ENCODE peak calls at places on chromosomes 2 and 18, in six cellular contexts. K, H, E, Q, F and L are unnamed samples.

GRCh38 chr2:204033601-204034495 is 97.3 kb downstream of the ICOS start:
- DNase-seq in K (no peak), H (no peak), F (no peak), E (no peak), Q (no peak), L (no peak)

GRCh38 chr2:212537311-212538155 is 1.1 kb downstream of the ERBB4 start:
- DNase-seq in F (no peak), H (no peak), E (peak), Q (no peak), K (no peak), L (peak)

GRCh38 chr2:216211141-216211540 is 102.0 kb downstream of the XRCC5 start:
- DNase-seq in E (no peak), K (no peak), Q (no peak), F (no peak), H (no peak), L (no peak)

GRCh38 chr2:240129731-240130392 is 6.2 kb downstream of the COPS9 start:
- DNase-seq in H (no peak), E (no peak), F (no peak), Q (no peak), K (no peak), L (no peak)

GRCh38 chr18:68549257-68549871 is 165.5 kb downstream of the TMX3 start:
- DNase-seq in K (no peak), Q (no peak), F (no peak), E (no peak), H (no peak), L (no peak)

GRCh38 chr2:88227446-88227845 is 57.3 kb downstream of the THNSL2 start:
- DNase-seq in F (no peak), H (no peak), Q (no peak), K (no peak), E (no peak), L (peak)

GRCh38 chr2:45822272-45822630 is 170.8 kb downstream of the PRKCE start:
- DNase-seq in Q (no peak), F (no peak), E (no peak), H (no peak), K (no peak), L (peak)

GRCh38 chr2:200466703-200467418 is 43.0 kb downstream of the KCTD18 start:
- DNase-seq in Q (no peak), H (peak), E (no peak), F (peak), K (no peak), L (no peak)

GRCh38 chr18:77209587-77209986 is 40.1 kb upstream of the GALR1 start:
- DNase-seq in F (no peak), H (peak), Q (no peak), E (no peak), K (no peak), L (no peak)

GRCh38 chr18:21300616-21301200 is 58.7 kb downstream of the GREB1L start:
- DNase-seq in E (no peak), H (no peak), K (no peak), Q (no peak), F (no peak), L (no peak)

GRCh38 chr2:16226942-16227664 is 286.8 kb downstream of the MYCN start:
- DNase-seq in H (no peak), Q (no peak), K (no peak), F (no peak), E (no peak), L (no peak)

GRCh38 chr2:157779794-157780193 is 96.3 kb downstream of the ACVR1 start:
- DNase-seq in K (no peak), H (no peak), F (no peak), Q (no peak), E (no peak), L (no peak)

GRCh38 chr2:136215449-136215848 is 97.5 kb upstream of the CXCR4 start:
- DNase-seq in K (no peak), F (no peak), E (no peak), H (no peak), Q (no peak), L (no peak)

GRCh38 chr2:234033885-234034284 is 16.6 kb upstream of the SPP2 start:
- DNase-seq in H (no peak), K (no peak), F (no peak), E (no peak), Q (no peak), L (no peak)

GRCh38 chr2:64839844-64840243 is 149.4 kb upstream of the SLC1A4 start:
- DNase-seq in H (no peak), K (no peak), E (no peak), Q (no peak), F (no peak), L (no peak)

DNA sequence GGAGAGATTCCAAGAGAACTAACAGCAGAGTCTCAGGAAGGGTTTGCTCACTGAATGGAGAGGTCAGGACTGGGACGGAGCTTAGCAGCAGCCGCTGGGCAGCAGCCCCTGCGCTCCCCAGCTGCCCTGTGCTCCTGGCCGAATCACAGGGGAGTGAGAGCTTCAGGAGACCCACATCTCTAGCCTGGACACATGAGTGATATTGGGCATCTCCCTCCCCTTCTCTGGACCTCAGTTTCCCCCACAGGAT is 511 bp downstream of the MATN3 start:
- DNase-seq in Q (no peak), H (no peak), K (no peak), E (no peak), F (no peak), L (no peak)
- TF ChIP-seq POLR2A in Q (no peak), H (no peak), K (no peak), E (no peak), F (no peak), L (no peak)

DNA sequence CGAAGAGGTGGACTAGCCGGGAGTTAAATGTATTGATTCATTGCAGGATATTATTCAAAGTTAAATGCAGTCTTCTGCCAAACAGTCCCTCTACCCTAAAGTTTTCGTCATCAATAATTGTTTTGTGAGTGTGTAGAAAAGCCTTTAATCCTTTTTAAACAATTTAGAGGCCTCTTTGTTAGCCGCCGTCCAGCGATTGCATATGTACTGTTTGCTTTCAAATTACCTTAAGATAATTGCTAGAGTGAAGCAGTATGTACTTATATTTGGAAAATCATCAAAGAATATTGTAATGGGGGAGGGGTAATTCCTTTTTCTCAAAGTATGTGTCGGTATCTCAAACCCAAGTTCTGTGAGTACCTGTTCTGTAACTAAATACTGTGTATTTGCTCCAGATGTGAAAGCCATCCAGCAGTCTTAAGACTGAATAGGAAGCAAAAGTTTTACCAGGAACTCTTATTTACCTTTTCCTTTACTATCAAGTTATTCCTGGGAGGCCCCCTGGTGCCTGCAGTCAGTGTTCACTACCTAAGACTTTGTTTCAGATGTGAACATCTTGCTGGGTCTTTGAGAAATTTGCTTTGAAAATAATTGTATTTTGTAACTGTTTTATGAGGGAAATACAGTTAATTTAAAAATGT is 1.5 kb downstream of the PPP1CB start:
- DNase-seq in K (peak), F (peak), H (peak), E (peak), Q (peak), L (peak)
- TF ChIP-seq POLR2A in K (no peak), F (peak), H (peak), E (no peak), Q (no peak), L (no peak)

GRCh38 chr2:70089946-70090523 is 2.8 kb downstream of the PCBP1 start:
- DNase-seq in F (no peak), K (no peak), H (no peak), Q (no peak), E (no peak), L (no peak)

GRCh38 chr2:70088508-70089219 is 1.4 kb downstream of the PCBP1 start:
- DNase-seq in E (no peak), H (no peak), Q (peak), K (no peak), F (no peak), L (no peak)

GRCh38 chr2:70090706-70091334 is 3.5 kb downstream of the PCBP1 start:
- DNase-seq in K (no peak), H (no peak), E (peak), F (no peak), Q (no peak), L (no peak)

GRCh38 chr2:70087703-70088507 is 628 bp downstream of the PCBP1 start:
- DNase-seq in F (peak), Q (peak), K (peak), H (peak), E (peak), L (no peak)

DNA sequence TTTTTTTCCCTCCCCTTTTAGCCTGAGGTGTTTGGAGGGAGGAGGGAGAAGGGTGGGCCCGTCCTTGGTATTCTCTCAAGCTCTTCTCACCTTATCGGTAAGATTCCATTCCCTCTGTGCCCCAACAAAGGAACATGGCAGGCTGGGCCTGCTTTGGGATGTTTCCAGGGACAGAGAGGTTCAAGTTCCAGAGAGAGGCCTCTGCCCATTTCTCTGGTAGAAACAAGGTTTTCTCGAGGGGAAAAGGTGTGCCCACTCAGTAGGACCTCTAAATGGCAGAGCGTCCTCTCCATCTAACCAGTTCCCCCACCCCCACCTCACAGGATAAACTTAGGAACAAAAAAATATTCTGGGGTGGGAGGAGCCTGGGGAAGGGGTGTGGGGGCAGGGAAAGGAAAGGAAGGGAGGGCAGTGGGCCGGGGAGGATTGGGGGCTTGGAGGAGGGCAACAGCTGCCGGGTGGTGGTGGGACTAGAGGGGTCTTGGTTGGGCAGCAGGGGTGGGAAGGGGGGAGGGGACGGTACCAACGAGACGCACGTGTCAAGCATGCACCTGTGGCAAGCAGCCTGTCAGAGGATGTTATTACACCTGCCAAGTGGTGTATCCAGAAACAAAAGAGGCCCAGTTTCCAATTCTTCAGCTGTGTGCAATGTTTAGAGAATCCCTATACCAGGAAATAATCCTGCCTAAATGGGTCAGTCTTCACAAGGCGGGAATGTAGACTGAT is 2.1 kb downstream of the PCBP1 start:
- DNase-seq in K (peak), H (peak), E (peak), F (no peak), Q (peak), L (no peak)
- TF ChIP-seq POLR2A in K (no peak), H (peak), E (peak), F (no peak), Q (peak), L (no peak)

DNA sequence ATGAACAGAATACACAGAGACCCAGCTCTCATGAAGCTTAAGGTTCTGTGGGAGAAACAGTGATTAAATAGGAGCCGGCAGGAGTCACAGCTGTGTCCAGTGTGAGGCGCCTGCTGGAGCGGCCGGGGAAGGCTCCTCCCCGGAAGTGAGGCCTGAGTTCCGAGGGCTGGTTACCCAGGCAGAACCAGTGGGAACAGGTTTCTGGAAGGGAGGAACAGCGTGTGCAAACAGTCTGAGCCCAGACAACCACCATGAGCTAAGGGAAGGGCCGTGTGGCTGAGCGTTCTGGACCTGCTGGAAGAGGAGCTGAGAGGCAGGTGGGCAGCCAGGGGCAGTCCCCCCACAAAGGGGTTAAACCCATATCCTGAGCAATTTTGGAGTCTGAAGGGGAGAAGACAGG is 26.0 kb upstream of the NPAS2 start:
- DNase-seq in E (no peak), H (no peak), F (no peak), Q (no peak), K (no peak), L (no peak)
- TF ChIP-seq POLR2A in E (no peak), H (no peak), F (no peak), Q (no peak), K (no peak), L (no peak)

GRCh38 chr2:47161475-47161874 is 6.4 kb upstream of the STPG4 start:
- DNase-seq in K (no peak), Q (no peak), H (no peak), F (no peak), E (no peak), L (no peak)

GRCh38 chr2:47158576-47158975 is 3.5 kb upstream of the STPG4 start:
- DNase-seq in E (no peak), F (no peak), Q (no peak), K (no peak), H (no peak), L (no peak)

GRCh38 chr2:47162780-47163179 is 7.7 kb upstream of the STPG4 start:
- DNase-seq in F (no peak), E (no peak), H (no peak), Q (no peak), K (no peak), L (no peak)

GRCh38 chr2:47160207-47160606 is 5.1 kb upstream of the STPG4 start:
- DNase-seq in H (no peak), Q (peak), E (no peak), K (no peak), F (no peak), L (no peak)

DNA sequence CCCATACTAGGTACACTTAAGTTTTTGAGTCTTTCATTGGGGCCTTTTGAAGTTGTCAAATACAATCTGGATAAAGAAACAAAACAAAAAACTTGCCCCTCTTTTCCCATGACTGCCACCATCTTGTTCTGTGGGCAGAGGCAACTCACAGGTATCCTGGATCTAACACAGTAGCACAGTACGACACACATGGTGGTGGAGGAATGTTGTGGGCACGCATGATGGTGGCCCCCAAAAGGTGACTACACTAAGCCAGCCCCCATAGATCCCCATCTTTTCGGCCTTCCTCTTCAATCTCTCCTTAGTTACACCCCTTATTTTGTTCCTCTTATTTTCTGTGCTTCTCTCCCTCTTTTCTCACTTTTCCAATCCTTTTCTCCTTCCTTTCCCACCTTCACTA is 4.5 kb upstream of the STPG4 start:
- DNase-seq in H (no peak), K (no peak), E (no peak), Q (no peak), F (no peak), L (no peak)
- TF ChIP-seq POLR2A in H (no peak), K (no peak), E (no peak), Q (no peak), F (no peak), L (no peak)